ENCODE peak calls at places on chromosomes 12 and 14, in four cellular contexts. U is AG04450; F is effector CD8-positive, alpha-beta T cell; B is BE2C. P is an unnamed sample.

GRCh38 chr14:99524804-99525698 is 43.8 kb downstream of the CCNK start:
- DNase-seq in U (no peak), F (no peak), B (peak), P (peak)

GRCh38 chr12:128467882-128468281 is 200.9 kb downstream of the TMEM132C start:
- DNase-seq in U (no peak), F (no peak), B (no peak), P (no peak)

GRCh38 chr14:75906680-75907280 is 75.0 kb downstream of the TGFB3 start:
- DNase-seq in U (peak), F (peak), B (peak), P (peak)

GRCh38 chr12:120183211-120183631 is 11.3 kb downstream of the GCN1 start:
- DNase-seq in U (no peak), F (no peak), B (no peak), P (no peak)

GRCh38 chr14:100838493-100839440 is 12.8 kb downstream of the MEG3 start:
- DNase-seq in U (no peak), F (no peak), B (no peak), P (no peak)

GRCh38 chr12:193282-193681 is 20.7 kb downstream of the SLC6A12 start:
- DNase-seq in U (no peak), F (no peak), B (no peak), P (no peak)

GRCh38 chr12:2353281-2353680 is 300.5 kb downstream of the CACNA1C start:
- DNase-seq in U (no peak), F (no peak), B (no peak), P (no peak)

GRCh38 chr14:64979336-64980074 is 7.2 kb upstream of the FNTB start:
- DNase-seq in U (no peak), F (no peak), B (no peak), P (no peak)

GRCh38 chr14:92679246-92679645 is 69.2 kb downstream of the LGMN start:
- DNase-seq in U (no peak), F (no peak), B (no peak), P (no peak)

GRCh38 chr14:39025810-39026627 is 77.0 kb downstream of the SEC23A start:
- DNase-seq in U (no peak), F (no peak), B (no peak), P (no peak)

GRCh38 chr12:121130866-121131373 is 1.8 kb upstream of the P2RX7 start:
- DNase-seq in U (no peak), F (no peak), B (no peak), P (no peak)

GRCh38 chr12:70267550-70267949 is 24.3 kb downstream of the CNOT2 start:
- DNase-seq in U (peak), F (no peak), B (no peak), P (no peak)

GRCh38 chr14:23569443-23570151 is 2.0 kb upstream of the AP1G2 start:
- DNase-seq in U (no peak), F (no peak), B (peak), P (no peak)

P was measured in stimulated activated naive CD4-positive, alpha-beta T cell.